ENCODE peak calls at places on chromosomes 12 and 14, in ten cellular contexts. One of them, this sample, is unnamed.

GRCh38 chr12:6201199-6201608 is 1.0 kb downstream of the CD9 start:
- DNase-seq in activated CD4-positive, CD25-positive, alpha-beta regulatory T cell: no peak
- DNase-seq in BJ: no peak
- DNase-seq in CD4-positive, alpha-beta T cell: no peak
- DNase-seq in fibroblast of mammary gland: no peak
- DNase-seq in NCI-H1092 treated with DMSO at 0.1 percent for 48 hours: no peak
- DNase-seq in epithelial cell of esophagus: peak
- DNase-seq in lower lobe of right lung: peak
- DNase-seq in aorta: peak
- DNase-seq in CD14-positive monocyte: no peak
- DNase-seq in this sample: peak

GRCh38 chr14:68968051-68968450 is 11.1 kb downstream of the ACTN1 start:
- DNase-seq in activated CD4-positive, CD25-positive, alpha-beta regulatory T cell: peak
- DNase-seq in BJ: no peak
- DNase-seq in CD4-positive, alpha-beta T cell: peak
- DNase-seq in fibroblast of mammary gland: no peak
- DNase-seq in NCI-H1092 treated with DMSO at 0.1 percent for 48 hours: no peak
- DNase-seq in epithelial cell of esophagus: no peak
- DNase-seq in lower lobe of right lung: no peak
- DNase-seq in aorta: no peak
- DNase-seq in CD14-positive monocyte: no peak
- DNase-seq in this sample: no peak

GRCh38 chr14:37196604-37197420 is 925 bp upstream of the MIPOL1 start:
- DNase-seq in activated CD4-positive, CD25-positive, alpha-beta regulatory T cell: no peak
- DNase-seq in BJ: no peak
- DNase-seq in CD4-positive, alpha-beta T cell: no peak
- DNase-seq in fibroblast of mammary gland: peak
- DNase-seq in NCI-H1092 treated with DMSO at 0.1 percent for 48 hours: peak
- DNase-seq in epithelial cell of esophagus: peak
- DNase-seq in lower lobe of right lung: no peak
- DNase-seq in aorta: no peak
- DNase-seq in CD14-positive monocyte: no peak
- DNase-seq in this sample: no peak

GRCh38 chr12:40587416-40587815 is 104.8 kb upstream of the CNTN1 start:
- DNase-seq in activated CD4-positive, CD25-positive, alpha-beta regulatory T cell: no peak
- DNase-seq in BJ: no peak
- DNase-seq in CD4-positive, alpha-beta T cell: no peak
- DNase-seq in fibroblast of mammary gland: no peak
- DNase-seq in NCI-H1092 treated with DMSO at 0.1 percent for 48 hours: no peak
- DNase-seq in epithelial cell of esophagus: peak
- DNase-seq in lower lobe of right lung: no peak
- DNase-seq in aorta: no peak
- DNase-seq in CD14-positive monocyte: no peak
- DNase-seq in this sample: no peak

GRCh38 chr14:68401320-68401719 is 391.5 kb downstream of the ZFP36L1 start:
- DNase-seq in activated CD4-positive, CD25-positive, alpha-beta regulatory T cell: no peak
- DNase-seq in BJ: no peak
- DNase-seq in CD4-positive, alpha-beta T cell: no peak
- DNase-seq in fibroblast of mammary gland: no peak
- DNase-seq in NCI-H1092 treated with DMSO at 0.1 percent for 48 hours: no peak
- DNase-seq in epithelial cell of esophagus: peak
- DNase-seq in lower lobe of right lung: no peak
- DNase-seq in aorta: no peak
- DNase-seq in CD14-positive monocyte: no peak
- DNase-seq in this sample: no peak

GRCh38 chr14:97499790-97500481 is 702.8 kb downstream of the VRK1 start:
- DNase-seq in activated CD4-positive, CD25-positive, alpha-beta regulatory T cell: no peak
- DNase-seq in BJ: no peak
- DNase-seq in CD4-positive, alpha-beta T cell: no peak
- DNase-seq in fibroblast of mammary gland: no peak
- DNase-seq in NCI-H1092 treated with DMSO at 0.1 percent for 48 hours: no peak
- DNase-seq in epithelial cell of esophagus: peak
- DNase-seq in lower lobe of right lung: no peak
- DNase-seq in aorta: no peak
- DNase-seq in CD14-positive monocyte: no peak
- DNase-seq in this sample: no peak

GRCh38 chr14:53278602-53279506 is 125.7 kb upstream of the DDHD1 start:
- DNase-seq in activated CD4-positive, CD25-positive, alpha-beta regulatory T cell: no peak
- DNase-seq in BJ: no peak
- DNase-seq in CD4-positive, alpha-beta T cell: no peak
- DNase-seq in fibroblast of mammary gland: peak
- DNase-seq in NCI-H1092 treated with DMSO at 0.1 percent for 48 hours: no peak
- DNase-seq in epithelial cell of esophagus: peak
- DNase-seq in lower lobe of right lung: no peak
- DNase-seq in aorta: no peak
- DNase-seq in CD14-positive monocyte: no peak
- DNase-seq in this sample: peak

GRCh38 chr12:19440019-19440858 is 947 bp downstream of the AEBP2 start:
- DNase-seq in activated CD4-positive, CD25-positive, alpha-beta regulatory T cell: peak
- DNase-seq in BJ: no peak
- DNase-seq in CD4-positive, alpha-beta T cell: peak
- DNase-seq in fibroblast of mammary gland: peak
- DNase-seq in NCI-H1092 treated with DMSO at 0.1 percent for 48 hours: peak
- DNase-seq in epithelial cell of esophagus: peak
- DNase-seq in lower lobe of right lung: peak
- DNase-seq in aorta: peak
- DNase-seq in CD14-positive monocyte: peak
- DNase-seq in this sample: peak

GRCh38 chr12:46562625-46563228 is 190.2 kb upstream of the SLC38A2 start:
- DNase-seq in activated CD4-positive, CD25-positive, alpha-beta regulatory T cell: no peak
- DNase-seq in BJ: no peak
- DNase-seq in CD4-positive, alpha-beta T cell: no peak
- DNase-seq in fibroblast of mammary gland: peak
- DNase-seq in NCI-H1092 treated with DMSO at 0.1 percent for 48 hours: no peak
- DNase-seq in epithelial cell of esophagus: peak
- DNase-seq in lower lobe of right lung: no peak
- DNase-seq in aorta: no peak
- DNase-seq in CD14-positive monocyte: no peak
- DNase-seq in this sample: peak

GRCh38 chr12:4960547-4960946 is 50.8 kb downstream of the KCNA1 start:
- DNase-seq in activated CD4-positive, CD25-positive, alpha-beta regulatory T cell: no peak
- DNase-seq in BJ: no peak
- DNase-seq in CD4-positive, alpha-beta T cell: no peak
- DNase-seq in fibroblast of mammary gland: no peak
- DNase-seq in NCI-H1092 treated with DMSO at 0.1 percent for 48 hours: no peak
- DNase-seq in epithelial cell of esophagus: no peak
- DNase-seq in lower lobe of right lung: no peak
- DNase-seq in aorta: no peak
- DNase-seq in CD14-positive monocyte: no peak
- DNase-seq in this sample: peak

GRCh38 chr12:90627180-90627896 is 327.6 kb downstream of the CCER1 start:
- DNase-seq in activated CD4-positive, CD25-positive, alpha-beta regulatory T cell: no peak
- DNase-seq in BJ: no peak
- DNase-seq in CD4-positive, alpha-beta T cell: no peak
- DNase-seq in fibroblast of mammary gland: peak
- DNase-seq in NCI-H1092 treated with DMSO at 0.1 percent for 48 hours: no peak
- DNase-seq in epithelial cell of esophagus: peak
- DNase-seq in lower lobe of right lung: no peak
- DNase-seq in aorta: no peak
- DNase-seq in CD14-positive monocyte: no peak
- DNase-seq in this sample: no peak

GRCh38 chr14:65421201-65421981 is 8.9 kb downstream of the FUT8 start:
- DNase-seq in activated CD4-positive, CD25-positive, alpha-beta regulatory T cell: no peak
- DNase-seq in BJ: peak
- DNase-seq in CD4-positive, alpha-beta T cell: no peak
- DNase-seq in fibroblast of mammary gland: peak
- DNase-seq in NCI-H1092 treated with DMSO at 0.1 percent for 48 hours: no peak
- DNase-seq in epithelial cell of esophagus: peak
- DNase-seq in lower lobe of right lung: no peak
- DNase-seq in aorta: no peak
- DNase-seq in CD14-positive monocyte: no peak
- DNase-seq in this sample: no peak

GRCh38 chr12:6961278-6961694 is 9.2 kb downstream of the PHB2 start:
- DNase-seq in activated CD4-positive, CD25-positive, alpha-beta regulatory T cell: peak
- DNase-seq in BJ: no peak
- DNase-seq in CD4-positive, alpha-beta T cell: peak
- DNase-seq in fibroblast of mammary gland: peak
- DNase-seq in NCI-H1092 treated with DMSO at 0.1 percent for 48 hours: no peak
- DNase-seq in epithelial cell of esophagus: peak
- DNase-seq in lower lobe of right lung: peak
- DNase-seq in aorta: no peak
- DNase-seq in CD14-positive monocyte: peak
- DNase-seq in this sample: no peak

GRCh38 chr12:52812749-52813148 is 1.2 kb downstream of the KRT4 start:
- DNase-seq in activated CD4-positive, CD25-positive, alpha-beta regulatory T cell: no peak
- DNase-seq in BJ: no peak
- DNase-seq in CD4-positive, alpha-beta T cell: no peak
- DNase-seq in fibroblast of mammary gland: no peak
- DNase-seq in NCI-H1092 treated with DMSO at 0.1 percent for 48 hours: no peak
- DNase-seq in epithelial cell of esophagus: no peak
- DNase-seq in lower lobe of right lung: no peak
- DNase-seq in aorta: no peak
- DNase-seq in CD14-positive monocyte: no peak
- DNase-seq in this sample: no peak

GRCh38 chr12:24510581-24511125 is 438.2 kb downstream of the BCAT1 start:
- DNase-seq in activated CD4-positive, CD25-positive, alpha-beta regulatory T cell: no peak
- DNase-seq in BJ: no peak
- DNase-seq in CD4-positive, alpha-beta T cell: no peak
- DNase-seq in fibroblast of mammary gland: no peak
- DNase-seq in NCI-H1092 treated with DMSO at 0.1 percent for 48 hours: no peak
- DNase-seq in epithelial cell of esophagus: no peak
- DNase-seq in lower lobe of right lung: no peak
- DNase-seq in aorta: no peak
- DNase-seq in CD14-positive monocyte: no peak
- DNase-seq in this sample: no peak